ENCODE peak calls at places on chromosomes 3 and 15, in five cellular contexts. Z is GM23338, K is cardiac muscle cell, W is body of pancreas, I is uterus. F is an unnamed sample. For H3K4me1, the result is how much of the 10 kb centered on the place peaks cover.

GRCh38 chr3:180870008-180870733 is 42.3 kb upstream of the FXR1 start:
- DNase-seq in W (peak), Z (peak), K (peak), I (peak), F (peak)

GRCh38 chr3:196274585-196274984 is 12.9 kb downstream of the PCYT1A start:
- DNase-seq in K (no peak), I (no peak), W (no peak), Z (no peak), F (no peak)

GRCh38 chr3:149736180-149737100 is 15.8 kb downstream of the COMMD2 start:
- DNase-seq in W (no peak), Z (no peak), K (no peak), I (no peak), F (no peak)

GRCh38 chr15:27361418-27361817 is 390.4 kb downstream of the GABRG3 start:
- DNase-seq in I (no peak), W (no peak), Z (no peak), K (no peak), F (no peak)

GRCh38 chr3:171809513-171810277 is 588 bp downstream of the PLD1 start:
- DNase-seq in Z (peak), W (peak), K (peak), I (peak), F (peak)

GRCh38 chr3:184259878-184260570 is 1.3 kb downstream of the CAMK2N2 start:
- DNase-seq in Z (peak), I (peak), K (peak), W (peak), F (no peak)

GRCh38 chr3:123568875-123569274 is 16.0 kb downstream of the HACD2 start:
- DNase-seq in K (no peak), I (no peak), W (no peak), Z (no peak), F (no peak)

GRCh38 chr3:14507757-14508504 is 32.2 kb downstream of the GRIP2 start:
- DNase-seq in Z (no peak), W (no peak), K (no peak), I (no peak), F (no peak)

GRCh38 chr3:171552525-171552924 is 92.3 kb upstream of the TNIK start:
- DNase-seq in W (no peak), K (no peak), I (no peak), Z (no peak), F (no peak)

GRCh38 chr15:47768730-47769129 is 51.4 kb downstream of the SEMA6D start:
- DNase-seq in I (no peak), K (peak), W (no peak), Z (no peak), F (no peak)

GRCh38 chr3:134897391-134898131 is 102.5 kb downstream of the EPHB1 start:
- DNase-seq in Z (no peak), K (no peak), W (no peak), I (no peak), F (no peak)

GRCh38 chr15:84878504-84878903 is 6.0 kb upstream of the SLC28A1 start:
- DNase-seq in K (peak), Z (peak), I (peak), W (peak), F (peak)

GRCh38 chr3:108588616-108589015 is 622 bp downstream of the CIP2A start:
- DNase-seq in K (no peak), I (no peak), W (no peak), Z (no peak), F (no peak)

GRCh38 chr3:153094386-153094785 is 67.6 kb upstream of the RAP2B start:
- DNase-seq in I (no peak), Z (no peak), W (no peak), K (no peak), F (no peak)

GRCh38 chr3:153087595-153088566 is 74.1 kb upstream of the RAP2B start:
- DNase-seq in Z (no peak), W (no peak), K (no peak), I (no peak), F (no peak)

GRCh38 chr3:153093629-153094028 is 68.4 kb upstream of the RAP2B start:
- DNase-seq in I (no peak), K (no peak), W (no peak), Z (no peak), F (no peak)

GRCh38 chr3:153089620-153090019 is 72.4 kb upstream of the RAP2B start:
- DNase-seq in I (no peak), W (no peak), Z (no peak), K (no peak), F (no peak)

GRCh38 chr3:153090973-153091372 is 71.1 kb upstream of the RAP2B start:
- DNase-seq in Z (no peak), K (no peak), W (no peak), I (no peak), F (no peak)
- H3K4me1 ChIP-seq in Z (half or more), K (under half), W (under half), I (under half), F (under half)

GRCh38 chr3:186523022-186523421 is 21.2 kb downstream of the CRYGS start:
- DNase-seq in W (no peak), I (no peak), K (no peak), Z (no peak), F (no peak)

GRCh38 chr3:186520436-186520835 is 23.7 kb downstream of the CRYGS start:
- DNase-seq in W (no peak), I (no peak), K (no peak), Z (no peak), F (no peak)

GRCh38 chr3:186519021-186519658 is 25.0 kb downstream of the CRYGS start:
- DNase-seq in K (no peak), W (no peak), I (no peak), Z (no peak), F (no peak)

GRCh38 chr3:186523434-186523833 is 20.7 kb downstream of the CRYGS start:
- DNase-seq in K (no peak), I (no peak), Z (no peak), W (no peak), F (no peak)

DNA sequence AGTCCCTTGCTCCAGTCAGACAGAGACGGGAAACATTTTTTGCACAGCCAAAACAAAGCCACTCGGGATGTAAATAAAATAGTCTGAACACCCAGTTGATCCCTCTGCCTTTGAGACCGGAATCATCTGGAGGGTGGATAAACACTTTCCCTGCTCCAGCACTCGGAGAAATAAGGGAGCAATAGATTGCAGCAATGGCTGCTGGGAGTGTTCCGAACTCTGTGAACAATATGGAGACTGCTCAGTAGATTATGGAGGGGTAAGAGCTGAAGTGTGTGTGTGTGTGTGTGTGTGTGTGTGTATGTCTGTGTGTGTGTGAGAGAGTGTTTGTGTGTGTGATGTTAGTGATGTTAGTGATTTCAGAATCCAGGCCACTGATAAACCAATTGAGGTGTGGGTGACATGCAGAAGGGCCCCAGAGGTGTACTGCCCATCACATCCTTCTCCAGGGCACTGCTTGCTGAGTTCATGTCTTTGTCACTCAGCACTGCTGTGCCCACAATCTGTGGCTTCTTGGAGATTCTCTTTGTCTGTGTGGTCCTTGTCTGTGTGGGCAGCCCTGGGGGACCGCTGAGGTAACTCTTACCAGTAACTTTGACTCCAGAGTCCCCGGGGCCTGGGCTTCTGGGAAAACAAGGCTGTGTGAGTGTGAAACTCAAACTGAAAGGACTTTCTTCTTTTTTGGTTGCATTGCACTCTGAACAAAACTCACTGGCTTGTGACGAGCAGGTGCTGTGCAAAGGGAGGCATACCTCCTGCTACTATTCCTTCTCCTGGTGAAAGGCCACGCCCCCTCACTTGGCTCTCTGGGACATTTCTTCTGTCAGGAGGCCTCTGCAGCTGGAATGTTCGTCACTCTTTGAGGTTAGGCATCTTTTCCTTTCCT is 23.0 kb downstream of the CRYGS start:
- DNase-seq in W (no peak), K (peak), I (no peak), Z (peak), F (no peak)
- TF ChIP-seq CTCF in W (no peak), K (no peak), I (no peak), Z (no peak), F (no peak)

GRCh38 chr3:63974451-63974850 is 48.8 kb downstream of the PSMD6 start:
- DNase-seq in K (no peak), Z (no peak), I (no peak), W (no peak), F (no peak)

GRCh38 chr3:63972196-63972595 is 51.1 kb downstream of the PSMD6 start:
- DNase-seq in I (no peak), Z (no peak), K (no peak), W (no peak), F (no peak)

GRCh38 chr3:63972987-63973386 is 50.3 kb downstream of the PSMD6 start:
- DNase-seq in W (peak), K (no peak), I (no peak), Z (no peak), F (no peak)

GRCh38 chr3:63975705-63976104 is 47.6 kb downstream of the PSMD6 start:
- DNase-seq in Z (no peak), I (peak), K (no peak), W (peak), F (peak)

GRCh38 chr3:63973406-63973805 is 49.9 kb downstream of the PSMD6 start:
- DNase-seq in W (no peak), K (no peak), Z (no peak), I (no peak), F (no peak)
- H3K4me1 ChIP-seq in W (half or more), K (under half), Z (half or more), I (under half), F (half or more)

GRCh38 chr15:95279277-95280019 is 1048.1 kb downstream of the MCTP2 start:
- DNase-seq in K (no peak), I (no peak), Z (no peak), W (no peak), F (no peak)

GRCh38 chr15:95281470-95281869 is 1049.0 kb upstream of the NR2F2 start:
- DNase-seq in I (no peak), K (no peak), Z (no peak), W (no peak), F (no peak)

GRCh38 chr15:95278532-95279265 is 1047.3 kb downstream of the MCTP2 start:
- DNase-seq in K (no peak), I (no peak), W (no peak), Z (no peak), F (no peak)

GRCh38 chr15:95277266-95277665 is 1045.9 kb downstream of the MCTP2 start:
- DNase-seq in W (no peak), Z (no peak), K (no peak), I (no peak), F (no peak)

GRCh38 chr15:95280711-95281110 is 1049.3 kb downstream of the MCTP2 start:
- DNase-seq in K (no peak), I (no peak), Z (no peak), W (no peak), F (no peak)
- TF ChIP-seq CTCF in K (no peak), I (no peak), Z (no peak), W (no peak), F (no peak)

GRCh38 chr3:115086379-115086778 is 60.7 kb downstream of the ZBTB20 start:
- DNase-seq in W (no peak), Z (no peak), K (no peak), I (no peak), F (no peak)
- H3K4me1 ChIP-seq in W (under half), Z (under half), K (under half), I (under half), F (under half)

DNA sequence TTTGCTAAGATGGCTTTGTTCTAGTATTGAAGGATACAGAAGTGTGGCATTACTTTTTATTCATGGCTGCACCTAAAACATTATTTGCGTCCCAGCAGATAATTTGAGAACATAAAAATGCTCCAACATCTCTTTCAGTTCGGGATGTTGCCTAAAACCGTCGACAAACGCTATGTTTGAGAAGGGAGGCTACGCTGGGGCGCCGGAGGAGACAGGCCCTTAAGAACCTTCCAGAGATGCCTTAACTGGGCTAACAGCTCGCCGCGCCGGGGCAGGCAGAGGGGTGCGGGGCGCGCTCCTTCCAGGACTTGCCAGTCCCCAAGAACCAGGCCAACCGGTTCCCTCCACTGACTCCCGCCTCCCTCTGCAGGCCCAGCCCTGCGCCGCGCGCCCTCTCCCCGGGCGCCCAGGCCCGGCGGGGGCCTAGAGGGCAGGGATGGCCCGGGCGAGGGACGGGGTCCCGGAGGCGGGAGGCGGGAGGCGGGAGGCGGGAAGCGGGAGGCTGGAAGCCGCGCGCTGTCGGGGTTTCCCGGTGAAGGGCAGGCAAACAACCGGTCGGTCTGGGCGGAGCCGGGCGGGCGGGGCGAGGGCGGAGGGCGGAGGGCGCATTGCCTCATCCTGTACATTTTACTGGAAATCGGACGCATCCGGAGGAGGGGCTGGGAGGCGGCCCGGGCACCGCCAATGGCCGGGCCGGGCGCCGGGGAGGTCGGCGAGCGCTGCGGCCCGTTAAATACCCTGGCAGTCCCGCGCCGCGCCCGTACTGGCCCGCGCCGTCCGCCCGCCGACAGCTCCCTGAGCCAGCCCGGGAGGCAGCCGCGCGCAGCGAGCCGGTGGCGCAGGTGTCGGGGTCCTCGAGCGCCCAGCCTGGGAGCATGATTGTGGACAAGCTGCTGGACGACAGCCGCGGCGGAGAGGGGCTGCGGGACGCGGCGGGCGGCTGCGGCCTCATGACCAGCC is at the start of gene NFKBIZ:
- DNase-seq in Z (peak), K (peak), W (peak), I (peak), F (peak)
- TF ChIP-seq CTCF in Z (no peak), K (no peak), W (no peak), I (no peak), F (no peak)

GRCh38 chr15:78080088-78080460 is 2.6 kb upstream of the TBC1D2B start:
- DNase-seq in W (no peak), Z (no peak), I (no peak), K (no peak), F (peak)

GRCh38 chr15:78077860-78078187 is 313 bp upstream of the TBC1D2B start:
- DNase-seq in K (no peak), Z (no peak), W (no peak), I (no peak), F (no peak)

GRCh38 chr15:78082106-78082742 is 4.7 kb upstream of the TBC1D2B start:
- DNase-seq in I (no peak), Z (no peak), K (no peak), W (peak), F (peak)

GRCh38 chr15:78077053-78077859 is at the start of gene TBC1D2B:
- DNase-seq in K (peak), W (peak), Z (peak), I (peak), F (peak)

DNA sequence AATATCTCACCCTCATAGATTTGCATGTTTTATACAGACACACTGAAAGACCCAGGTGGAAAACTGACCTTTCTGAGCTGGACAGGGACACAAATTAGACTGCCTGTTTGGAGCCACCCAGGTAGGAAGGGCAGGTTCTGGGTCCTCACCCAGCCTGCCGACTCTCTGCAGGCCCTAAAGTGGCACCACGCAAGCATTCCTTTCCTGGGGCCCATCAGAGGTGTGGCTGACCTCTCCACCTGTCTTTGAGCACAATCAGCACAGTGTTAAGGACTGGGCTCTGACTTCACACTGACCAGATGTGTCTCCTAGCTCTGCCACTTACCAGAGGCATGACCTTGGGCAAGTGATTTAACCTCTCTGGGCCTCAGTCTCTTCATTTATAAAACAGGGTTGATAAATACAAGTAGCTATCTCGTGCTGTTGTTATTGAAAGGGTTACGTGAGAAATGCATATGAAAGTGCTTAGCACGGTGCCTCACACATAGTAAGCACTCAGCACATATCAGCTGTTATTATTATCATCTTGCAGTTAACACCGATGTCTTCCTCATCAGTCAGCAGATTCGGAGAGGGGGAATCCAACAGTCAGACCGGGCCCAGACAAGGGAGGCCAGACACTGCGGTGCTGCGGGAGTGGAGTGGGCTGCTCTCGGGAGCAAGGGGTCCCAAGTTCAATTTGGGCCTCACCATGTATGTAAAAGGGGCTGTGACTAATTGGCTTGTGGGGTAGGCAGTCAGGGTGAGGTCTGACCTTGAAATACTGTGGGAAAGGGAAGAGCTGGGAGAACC is 2.0 kb upstream of the TBC1D2B start:
- DNase-seq in W (no peak), Z (no peak), I (no peak), K (peak), F (no peak)
- H3K4me1 ChIP-seq in W (under half), Z (under half), I (under half), K (under half), F (under half)

GRCh38 chr15:65213241-65213640 is 2.0 kb upstream of the CILP start:
- DNase-seq in W (no peak), K (no peak), I (no peak), Z (no peak), F (peak)
- TF ChIP-seq CTCF in W (no peak), K (no peak), I (no peak), Z (no peak), F (no peak)

GRCh38 chr3:55801676-55802075 is 314.6 kb upstream of the WNT5A start:
- DNase-seq in K (no peak), I (no peak), Z (no peak), W (no peak), F (no peak)
- H3K4me1 ChIP-seq in K (under half), I (under half), Z (under half), W (under half), F (under half)